ENCODE peak calls at places on chromosomes 1 and 21, in four cellular contexts. X is HCT116, C is tibial artery, T is body of pancreas. G is an unnamed sample.

GRCh38 chr1:117167402-117167801 is 43.3 kb downstream of the VTCN1 start:
- DNase-seq in X (no peak), C (no peak), T (no peak), G (no peak)

GRCh38 chr1:20376880-20377494 is 86.3 kb downstream of the VWA5B1 start:
- DNase-seq in X (peak; percentile 21), C (peak; percentile 24), T (peak; percentile 42), G (peak; percentile 42)

GRCh38 chr1:202122639-202123335 is at the start of gene GPR37L1:
- DNase-seq in X (no peak), C (peak; percentile 50), T (peak; percentile 44), G (no peak)

GRCh38 chr1:161068306-161069200 is 1.1 kb downstream of the ARHGAP30 start:
- DNase-seq in X (no peak), C (peak; percentile 66), T (no peak), G (peak; percentile 65)

GRCh38 chr1:228156518-228156875 is 6.8 kb downstream of the GJC2 start:
- DNase-seq in X (no peak), C (no peak), T (no peak), G (no peak)

GRCh38 chr1:20229191-20229590 is 42.9 kb upstream of the PLA2G2C start:
- DNase-seq in X (no peak), C (no peak), T (no peak), G (no peak)

GRCh38 chr1:10958614-10959013 is 53.8 kb upstream of the TARDBP start:
- DNase-seq in X (no peak), C (no peak), T (no peak), G (no peak)

GRCh38 chr1:96927125-96927524 is 205.5 kb downstream of the PTBP2 start:
- DNase-seq in X (no peak), C (no peak), T (no peak), G (no peak)

GRCh38 chr1:8202182-8202905 is 115.6 kb upstream of the SLC45A1 start:
- DNase-seq in X (peak; percentile 77), C (peak; percentile 83), T (peak; percentile 65), G (peak; percentile 59)

GRCh38 chr1:208235983-208236761 is 8.0 kb downstream of the PLXNA2 start:
- DNase-seq in X (no peak), C (peak; percentile 81), T (no peak), G (peak; percentile 93)

GRCh38 chr1:99266731-99267130 is 2.4 kb downstream of the PLPPR4 start:
- DNase-seq in X (no peak), C (no peak), T (no peak), G (no peak)

GRCh38 chr1:198290089-198290683 is 133.4 kb downstream of the NEK7 start:
- DNase-seq in X (no peak), C (no peak), T (no peak), G (peak; percentile 54)

GRCh38 chr1:78333426-78334012 is 157.3 kb upstream of the PTGFR start:
- DNase-seq in X (peak; percentile 37), C (no peak), T (peak; percentile 15), G (peak; percentile 5)

GRCh38 chr21:42220138-42220701 is 1.3 kb downstream of the ABCG1 start:
- DNase-seq in X (no peak), C (peak; percentile 67), T (peak; percentile 45), G (peak; percentile 90)

GRCh38 chr1:33455537-33456301 is 16.7 kb upstream of the ZSCAN20 start:
- DNase-seq in X (peak; percentile 80), C (peak; percentile 55), T (peak; percentile 34), G (peak; percentile 51)

GRCh38 chr1:46622341-46622740 is 5.7 kb upstream of the MOB3C start:
- DNase-seq in X (no peak), C (peak; percentile 50), T (peak; percentile 50), G (peak; percentile 55)

GRCh38 chr1:8651962-8652361 is 165.5 kb downstream of the RERE start:
- DNase-seq in X (no peak), C (no peak), T (no peak), G (no peak)

GRCh38 chr1:64084451-64084850 is 119.0 kb upstream of the UBE2U start:
- DNase-seq in X (no peak), C (no peak), T (no peak), G (no peak)
- H3K4me1 ChIP-seq in X (no peaks in the 10 kb centered on the region), C (peaks cover 39% of the 10 kb centered on the region), T (no peaks in the 10 kb centered on the region), G (no peaks in the 10 kb centered on the region)

DNA sequence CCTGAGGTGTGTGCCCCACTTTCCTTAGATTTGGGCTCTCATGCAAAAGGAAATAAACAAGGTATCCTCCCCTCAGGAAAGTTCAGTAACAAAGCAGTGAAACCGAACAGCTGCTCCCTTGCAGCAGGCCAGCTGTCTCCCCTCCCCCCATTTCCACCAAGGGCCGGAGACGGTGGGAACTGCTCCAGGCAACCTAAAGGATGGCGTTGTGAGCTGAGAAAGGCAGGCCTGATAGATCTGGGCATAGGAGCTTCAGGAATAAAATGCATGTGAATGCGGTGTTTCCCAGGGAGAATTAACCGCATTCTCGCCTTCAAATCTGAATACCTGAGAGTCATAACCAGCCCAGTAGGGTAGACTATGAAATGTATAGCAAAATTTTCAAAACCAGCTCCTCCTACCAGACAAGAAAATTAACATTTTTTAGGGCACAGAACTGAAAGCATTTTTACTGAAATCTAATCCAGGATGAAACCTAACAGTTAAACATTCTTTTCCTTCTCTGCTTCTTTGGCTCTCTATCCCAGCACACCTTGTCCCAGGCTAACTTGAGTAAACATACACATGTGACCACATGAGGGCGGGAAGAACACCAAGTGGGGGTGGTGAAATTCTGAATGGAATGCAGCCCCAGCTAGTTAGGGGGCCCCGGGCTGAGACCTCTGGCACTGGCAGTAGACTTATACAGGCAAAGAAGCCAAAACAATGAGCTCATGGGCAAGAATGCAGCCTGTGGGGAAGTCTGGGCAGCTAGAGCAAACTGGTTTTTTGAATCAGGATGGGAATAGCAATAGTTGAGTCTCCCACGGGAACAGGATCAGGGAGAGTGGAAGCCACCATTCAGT is 11.5 kb downstream of the MCL1 start:
- DNase-seq in X (no peak), C (peak; percentile 95), T (peak; percentile 94), G (peak; percentile 81)
- H3K4me3 ChIP-seq in X (no peak overlapping the region), C (peak overlapping the region; percentile 44), T (no peak overlapping the region), G (no peak overlapping the region)

DNA sequence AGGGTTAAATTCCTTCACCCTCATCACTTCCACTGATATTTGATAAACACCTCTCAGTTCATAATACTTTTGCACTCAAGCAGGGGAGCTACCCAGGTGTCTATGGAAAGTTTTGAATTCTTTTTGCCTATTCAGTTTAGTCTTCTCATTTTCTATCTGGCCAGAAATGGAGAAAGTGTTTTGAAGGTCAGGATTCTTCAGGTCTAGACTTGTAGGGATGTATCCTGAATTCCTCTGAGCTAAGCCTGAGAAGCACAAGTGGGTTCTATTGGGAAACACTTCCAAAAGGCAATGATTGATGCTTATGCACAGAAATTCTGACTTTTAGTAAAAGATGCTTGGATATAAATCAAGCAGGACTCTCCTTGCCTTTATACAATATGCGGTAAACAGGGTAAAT is 217.8 kb upstream of the HOOK1 start:
- DNase-seq in X (no peak), C (no peak), T (no peak), G (no peak)
- H3K4me1 ChIP-seq in X (no peaks in the 10 kb centered on the region), C (peaks cover 7% of the 10 kb centered on the region), T (peaks cover 41% of the 10 kb centered on the region), G (peaks cover 8% of the 10 kb centered on the region)

GRCh38 chr1:26409191-26409751 is 1.3 kb upstream of the LIN28A start:
- DNase-seq in X (no peak), C (no peak), T (no peak), G (no peak)
- H3K4me3 ChIP-seq in X (peak overlapping the region; percentile 51), C (no peak overlapping the region), T (no peak overlapping the region), G (no peak overlapping the region)

GRCh38 chr21:25732091-25732760 is 2.5 kb downstream of the ATP5PF start:
- DNase-seq in X (no peak), C (no peak), T (no peak), G (no peak)

GRCh38 chr21:25733859-25734653 is 648 bp downstream of the ATP5PF start:
- DNase-seq in X (no peak), C (no peak), T (no peak), G (peak; percentile 71)

GRCh38 chr21:25735221-25735894 is 586 bp downstream of the GABPA start:
- DNase-seq in X (peak; percentile 39), C (peak; percentile 89), T (peak; percentile 91), G (peak; percentile 93)

GRCh38 chr21:25735895-25736597 is 1.3 kb downstream of the GABPA start:
- DNase-seq in X (no peak), C (no peak), T (no peak), G (peak; percentile 25)

GRCh38 chr21:25734654-25735220 is at the start of the genes ATP5PF and GABPA:
- DNase-seq in X (peak; percentile 97), C (peak; percentile 97), T (peak; percentile 97), G (peak; percentile 99)
- H3K4me1 ChIP-seq in X (peaks cover 11% of the 10 kb centered on the region), C (peaks cover 49% of the 10 kb centered on the region), T (peaks cover 37% of the 10 kb centered on the region), G (no peaks in the 10 kb centered on the region)

DNA sequence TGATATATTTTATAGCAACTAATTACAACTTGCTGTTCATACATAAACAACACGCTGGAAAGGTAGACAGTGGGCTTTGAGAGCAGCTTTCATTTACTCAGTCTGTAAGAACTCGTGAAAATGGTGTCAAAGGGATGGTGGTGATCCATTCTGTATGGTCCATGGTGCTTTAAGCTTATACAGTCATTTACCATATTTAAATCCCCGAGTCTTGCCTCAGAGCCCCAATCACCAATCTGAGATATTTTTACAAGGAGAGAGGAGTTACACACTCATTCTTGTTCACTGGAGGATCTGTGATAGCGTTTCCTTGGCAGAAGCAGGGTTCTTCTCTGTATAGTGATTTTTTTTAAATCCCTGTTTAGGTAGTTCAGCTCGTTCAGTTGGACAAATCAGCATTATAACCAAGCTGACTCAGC is 694.6 kb downstream of the USP25 start:
- DNase-seq in X (no peak), C (no peak), T (no peak), G (no peak)
- H3K4me3 ChIP-seq in X (no peak overlapping the region), C (peak overlapping the region; percentile 27), T (no peak overlapping the region), G (no peak overlapping the region)

GRCh38 chr1:27562021-27562420 is 41.9 kb downstream of the AHDC1 start:
- DNase-seq in X (no peak), C (no peak), T (no peak), G (no peak)
- H3K4me1 ChIP-seq in X (peaks cover 41% of the 10 kb centered on the region), C (peaks cover 93% of the 10 kb centered on the region), T (peaks cover 75% of the 10 kb centered on the region), G (peaks cover 13% of the 10 kb centered on the region)

G was measured in small intestine.